ENCODE peak calls at places on chromosomes 12 and 14, in seven cellular contexts. One of them, this sample, is unnamed.

GRCh38 chr14:80944861-80945617 is 3.5 kb upstream of the CEP128 start:
- DNase-seq in RWPE1: no peak
- DNase-seq in Calu3: no peak
- DNase-seq in fibroblast of lung: no peak
- DNase-seq in CD4-positive, alpha-beta T cell: no peak
- DNase-seq in GM12865: no peak
- DNase-seq in colonic mucosa: no peak
- DNase-seq in this sample: no peak

GRCh38 chr12:92080390-92081285 is 65.0 kb downstream of the BTG1 start:
- DNase-seq in fibroblast of lung: peak
- DNase-seq in RWPE1: peak
- DNase-seq in Calu3: peak
- DNase-seq in colonic mucosa: no peak
- DNase-seq in GM12865: peak
- DNase-seq in CD4-positive, alpha-beta T cell: no peak
- DNase-seq in this sample: no peak

GRCh38 chr12:54082402-54082892 is 28.8 kb downstream of the HOXC4 start:
- DNase-seq in GM12865: no peak
- DNase-seq in colonic mucosa: peak
- DNase-seq in Calu3: peak
- DNase-seq in CD4-positive, alpha-beta T cell: peak
- DNase-seq in fibroblast of lung: peak
- DNase-seq in RWPE1: no peak
- DNase-seq in this sample: peak

GRCh38 chr12:71710276-71711125 is 24.6 kb downstream of the TMEM19 start:
- DNase-seq in Calu3: peak
- DNase-seq in fibroblast of lung: peak
- DNase-seq in RWPE1: peak
- DNase-seq in colonic mucosa: no peak
- DNase-seq in GM12865: no peak
- DNase-seq in CD4-positive, alpha-beta T cell: no peak
- DNase-seq in this sample: no peak

GRCh38 chr12:106108187-106108816 is 30.5 kb downstream of the NUAK1 start:
- DNase-seq in GM12865: no peak
- DNase-seq in fibroblast of lung: peak
- DNase-seq in colonic mucosa: peak
- DNase-seq in Calu3: no peak
- DNase-seq in CD4-positive, alpha-beta T cell: no peak
- DNase-seq in RWPE1: no peak
- DNase-seq in this sample: no peak

GRCh38 chr12:95802482-95803264 is 12.1 kb upstream of the NTN4 start:
- DNase-seq in CD4-positive, alpha-beta T cell: no peak
- DNase-seq in colonic mucosa: peak
- DNase-seq in Calu3: peak
- DNase-seq in fibroblast of lung: peak
- DNase-seq in RWPE1: peak
- DNase-seq in GM12865: no peak
- DNase-seq in this sample: no peak

GRCh38 chr12:3964404-3964803 is 91.2 kb upstream of the PARP11 start:
- DNase-seq in CD4-positive, alpha-beta T cell: no peak
- DNase-seq in Calu3: no peak
- DNase-seq in colonic mucosa: no peak
- DNase-seq in GM12865: peak
- DNase-seq in fibroblast of lung: no peak
- DNase-seq in RWPE1: peak
- DNase-seq in this sample: no peak

GRCh38 chr14:68843471-68844209 is 50.8 kb upstream of the ZFP36L1 start:
- DNase-seq in Calu3: peak
- DNase-seq in RWPE1: peak
- DNase-seq in colonic mucosa: peak
- DNase-seq in CD4-positive, alpha-beta T cell: peak
- DNase-seq in fibroblast of lung: peak
- DNase-seq in GM12865: peak
- DNase-seq in this sample: peak

GRCh38 chr14:90387201-90387600 is 9.6 kb upstream of the CALM1 start:
- DNase-seq in RWPE1: no peak
- DNase-seq in Calu3: no peak
- DNase-seq in colonic mucosa: no peak
- DNase-seq in fibroblast of lung: no peak
- DNase-seq in GM12865: no peak
- DNase-seq in CD4-positive, alpha-beta T cell: no peak
- DNase-seq in this sample: no peak

GRCh38 chr14:88488081-88488480 is 66.7 kb downstream of the PTPN21 start:
- DNase-seq in GM12865: no peak
- DNase-seq in CD4-positive, alpha-beta T cell: no peak
- DNase-seq in RWPE1: no peak
- DNase-seq in colonic mucosa: no peak
- DNase-seq in Calu3: no peak
- DNase-seq in fibroblast of lung: no peak
- DNase-seq in this sample: no peak

GRCh38 chr12:77343291-77343690 is 277.9 kb upstream of the E2F7 start:
- DNase-seq in Calu3: no peak
- DNase-seq in CD4-positive, alpha-beta T cell: no peak
- DNase-seq in colonic mucosa: no peak
- DNase-seq in RWPE1: peak
- DNase-seq in GM12865: no peak
- DNase-seq in fibroblast of lung: peak
- DNase-seq in this sample: no peak

GRCh38 chr12:50677858-50678257 is 86.0 kb upstream of the ATF1 start:
- DNase-seq in fibroblast of lung: peak
- DNase-seq in Calu3: no peak
- DNase-seq in CD4-positive, alpha-beta T cell: no peak
- DNase-seq in colonic mucosa: no peak
- DNase-seq in RWPE1: no peak
- DNase-seq in GM12865: no peak
- DNase-seq in this sample: no peak

GRCh38 chr12:119589634-119590033 is 3.9 kb upstream of the TMEM233 start:
- DNase-seq in fibroblast of lung: no peak
- DNase-seq in RWPE1: no peak
- DNase-seq in Calu3: no peak
- DNase-seq in colonic mucosa: no peak
- DNase-seq in CD4-positive, alpha-beta T cell: no peak
- DNase-seq in GM12865: no peak
- DNase-seq in this sample: no peak

GRCh38 chr12:78018939-78019338 is 188.2 kb downstream of the NAV3 start:
- DNase-seq in CD4-positive, alpha-beta T cell: no peak
- DNase-seq in colonic mucosa: no peak
- DNase-seq in Calu3: no peak
- DNase-seq in fibroblast of lung: no peak
- DNase-seq in GM12865: no peak
- DNase-seq in RWPE1: no peak
- DNase-seq in this sample: no peak

GRCh38 chr12:108972226-108972757 is 48.6 kb downstream of the SVOP start:
- DNase-seq in GM12865: no peak
- DNase-seq in fibroblast of lung: no peak
- DNase-seq in CD4-positive, alpha-beta T cell: no peak
- DNase-seq in RWPE1: no peak
- DNase-seq in Calu3: no peak
- DNase-seq in colonic mucosa: no peak
- DNase-seq in this sample: no peak

GRCh38 chr12:130367003-130367402 is 29.3 kb downstream of the PIWIL1 start:
- DNase-seq in fibroblast of lung: no peak
- DNase-seq in CD4-positive, alpha-beta T cell: no peak
- DNase-seq in RWPE1: no peak
- DNase-seq in GM12865: no peak
- DNase-seq in Calu3: no peak
- DNase-seq in colonic mucosa: no peak
- DNase-seq in this sample: no peak

GRCh38 chr12:107522692-107523477 is 162.7 kb upstream of the PWP1 start:
- DNase-seq in CD4-positive, alpha-beta T cell: no peak
- DNase-seq in GM12865: no peak
- DNase-seq in fibroblast of lung: no peak
- DNase-seq in colonic mucosa: no peak
- DNase-seq in Calu3: no peak
- DNase-seq in RWPE1: no peak
- DNase-seq in this sample: no peak

GRCh38 chr14:32627545-32628298 is 298.6 kb downstream of the AKAP6 start:
- DNase-seq in Calu3: no peak
- DNase-seq in fibroblast of lung: no peak
- DNase-seq in CD4-positive, alpha-beta T cell: no peak
- DNase-seq in GM12865: no peak
- DNase-seq in RWPE1: no peak
- DNase-seq in colonic mucosa: no peak
- DNase-seq in this sample: no peak

DNA sequence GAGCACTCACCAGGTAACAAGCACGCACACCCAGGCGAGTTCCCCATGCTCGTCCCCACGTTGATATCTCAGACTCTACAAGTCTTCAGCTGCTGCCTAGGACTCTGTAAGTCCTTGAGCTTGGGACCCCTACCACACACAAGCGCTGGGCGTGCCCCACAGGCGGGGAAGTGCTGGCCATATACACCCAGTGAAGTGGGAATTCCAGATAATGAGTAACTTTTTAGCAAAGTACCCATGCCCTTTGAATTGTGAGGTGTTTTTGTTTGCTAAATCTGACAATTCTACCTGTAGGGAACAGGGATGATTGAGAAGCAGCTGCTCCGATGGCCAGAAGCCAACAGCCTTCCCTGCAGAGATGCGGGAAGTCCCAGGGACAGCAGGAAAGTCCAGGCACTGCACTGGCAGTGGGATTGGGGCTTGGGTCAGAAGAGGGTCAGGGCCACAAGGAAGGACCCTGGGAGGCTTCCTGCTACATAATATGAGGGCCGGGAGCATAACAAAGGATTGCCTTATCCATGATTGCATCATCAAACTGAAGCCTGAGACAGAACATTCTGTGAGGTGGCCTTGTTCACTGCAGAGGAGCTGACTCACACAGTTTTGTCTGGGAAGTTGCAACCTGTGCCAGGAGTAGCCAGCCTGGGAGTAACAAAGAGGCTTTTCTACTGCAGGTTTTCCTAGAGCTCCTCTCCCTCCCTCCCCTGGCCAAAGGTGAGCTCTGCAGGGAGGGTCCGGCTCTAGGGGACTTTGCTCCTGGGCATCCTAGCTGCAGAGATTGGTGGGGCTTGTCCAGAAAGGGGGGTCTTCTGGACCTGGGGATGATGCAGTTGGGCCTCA is 13.2 kb upstream of the SERPINA3 start:
- DNase-seq in GM12865: no peak
- DNase-seq in fibroblast of lung: peak
- DNase-seq in RWPE1: peak
- DNase-seq in colonic mucosa: peak
- DNase-seq in CD4-positive, alpha-beta T cell: no peak
- DNase-seq in Calu3: peak
- DNase-seq in this sample: peak
- TF ChIP-seq CTCF in GM12865: no peak
- TF ChIP-seq CTCF in fibroblast of lung: no peak
- TF ChIP-seq CTCF in RWPE1: no peak
- TF ChIP-seq CTCF in colonic mucosa: no peak
- TF ChIP-seq CTCF in CD4-positive, alpha-beta T cell: no peak
- TF ChIP-seq CTCF in Calu3: peak
- TF ChIP-seq CTCF in this sample: peak

GRCh38 chr12:115472852-115473251 is 788.9 kb upstream of the TBX3 start:
- DNase-seq in RWPE1: no peak
- DNase-seq in Calu3: no peak
- DNase-seq in colonic mucosa: no peak
- DNase-seq in CD4-positive, alpha-beta T cell: no peak
- DNase-seq in fibroblast of lung: no peak
- DNase-seq in GM12865: no peak
- DNase-seq in this sample: no peak

GRCh38 chr12:115473257-115473956 is 789.4 kb upstream of the TBX3 start:
- DNase-seq in colonic mucosa: no peak
- DNase-seq in RWPE1: no peak
- DNase-seq in fibroblast of lung: no peak
- DNase-seq in CD4-positive, alpha-beta T cell: no peak
- DNase-seq in GM12865: no peak
- DNase-seq in Calu3: no peak
- DNase-seq in this sample: no peak

GRCh38 chr12:115468087-115468510 is 784.1 kb upstream of the TBX3 start:
- DNase-seq in Calu3: no peak
- DNase-seq in CD4-positive, alpha-beta T cell: no peak
- DNase-seq in RWPE1: no peak
- DNase-seq in GM12865: peak
- DNase-seq in colonic mucosa: peak
- DNase-seq in fibroblast of lung: peak
- DNase-seq in this sample: no peak

GRCh38 chr12:115470526-115470925 is 786.6 kb upstream of the TBX3 start:
- DNase-seq in Calu3: no peak
- DNase-seq in GM12865: no peak
- DNase-seq in fibroblast of lung: no peak
- DNase-seq in CD4-positive, alpha-beta T cell: no peak
- DNase-seq in colonic mucosa: no peak
- DNase-seq in RWPE1: no peak
- DNase-seq in this sample: no peak

GRCh38 chr12:115470977-115471376 is 787.0 kb upstream of the TBX3 start:
- DNase-seq in GM12865: no peak
- DNase-seq in Calu3: no peak
- DNase-seq in RWPE1: no peak
- DNase-seq in fibroblast of lung: no peak
- DNase-seq in CD4-positive, alpha-beta T cell: no peak
- DNase-seq in colonic mucosa: no peak
- DNase-seq in this sample: no peak
- TF ChIP-seq CTCF in GM12865: no peak
- TF ChIP-seq CTCF in Calu3: no peak
- TF ChIP-seq CTCF in RWPE1: no peak
- TF ChIP-seq CTCF in fibroblast of lung: no peak
- TF ChIP-seq CTCF in CD4-positive, alpha-beta T cell: no peak
- TF ChIP-seq CTCF in colonic mucosa: no peak
- TF ChIP-seq CTCF in this sample: no peak

GRCh38 chr14:53152909-53153701 is at the start of gene DDHD1:
- DNase-seq in RWPE1: peak
- DNase-seq in fibroblast of lung: peak
- DNase-seq in CD4-positive, alpha-beta T cell: peak
- DNase-seq in GM12865: peak
- DNase-seq in Calu3: peak
- DNase-seq in colonic mucosa: peak
- DNase-seq in this sample: peak

GRCh38 chr14:53153702-53154112 is 584 bp upstream of the DDHD1 start:
- DNase-seq in fibroblast of lung: no peak
- DNase-seq in RWPE1: no peak
- DNase-seq in GM12865: no peak
- DNase-seq in Calu3: no peak
- DNase-seq in colonic mucosa: no peak
- DNase-seq in CD4-positive, alpha-beta T cell: no peak
- DNase-seq in this sample: peak

GRCh38 chr14:53151523-53151866 is 1.6 kb downstream of the DDHD1 start:
- DNase-seq in CD4-positive, alpha-beta T cell: no peak
- DNase-seq in fibroblast of lung: no peak
- DNase-seq in Calu3: no peak
- DNase-seq in GM12865: no peak
- DNase-seq in colonic mucosa: no peak
- DNase-seq in RWPE1: no peak
- DNase-seq in this sample: no peak

GRCh38 chr14:53152627-53152908 is 555 bp downstream of the DDHD1 start:
- DNase-seq in fibroblast of lung: no peak
- DNase-seq in Calu3: no peak
- DNase-seq in RWPE1: peak
- DNase-seq in GM12865: no peak
- DNase-seq in CD4-positive, alpha-beta T cell: no peak
- DNase-seq in colonic mucosa: no peak
- DNase-seq in this sample: no peak

GRCh38 chr14:53151867-53152626 is 1.1 kb downstream of the DDHD1 start:
- DNase-seq in Calu3: peak
- DNase-seq in RWPE1: peak
- DNase-seq in GM12865: peak
- DNase-seq in CD4-positive, alpha-beta T cell: peak
- DNase-seq in colonic mucosa: peak
- DNase-seq in fibroblast of lung: peak
- DNase-seq in this sample: peak
- TF ChIP-seq CTCF in Calu3: no peak
- TF ChIP-seq CTCF in RWPE1: peak
- TF ChIP-seq CTCF in GM12865: no peak
- TF ChIP-seq CTCF in CD4-positive, alpha-beta T cell: no peak
- TF ChIP-seq CTCF in colonic mucosa: no peak
- TF ChIP-seq CTCF in fibroblast of lung: no peak
- TF ChIP-seq CTCF in this sample: peak

GRCh38 chr14:102590667-102591099 is 1.8 kb upstream of the RCOR1 start:
- DNase-seq in fibroblast of lung: peak
- DNase-seq in CD4-positive, alpha-beta T cell: no peak
- DNase-seq in colonic mucosa: peak
- DNase-seq in GM12865: peak
- DNase-seq in RWPE1: peak
- DNase-seq in Calu3: peak
- DNase-seq in this sample: peak
- TF ChIP-seq CTCF in fibroblast of lung: peak
- TF ChIP-seq CTCF in CD4-positive, alpha-beta T cell: no peak
- TF ChIP-seq CTCF in colonic mucosa: no peak
- TF ChIP-seq CTCF in GM12865: peak
- TF ChIP-seq CTCF in RWPE1: peak
- TF ChIP-seq CTCF in Calu3: peak
- TF ChIP-seq CTCF in this sample: peak

This sample was measured in progenitor cell of endocrine pancreas.